ENCODE peak calls at places on chromosome 20, in seven cellular contexts. A, B, N, W, J, D and G are unnamed samples.
A peak's percentile ranks its signal among the peaks of the same experiment; 100 is the strongest.

GRCh38 chr20:47256665-47257236 is 99.7 kb downstream of the ZMYND8 start:
- DNase-seq in W (no peak), J (no peak), B (no peak), A (no peak), N (no peak), D (no peak), G (no peak)

GRCh38 chr20:62925420-62926228 is 681 bp downstream of the DIDO1 start:
- DNase-seq in A (peak; percentile 69), W (peak; percentile 41), B (peak; percentile 25), N (no peak), J (no peak), D (peak; percentile 39), G (no peak)

GRCh38 chr20:1124416-1124815 is 6.0 kb downstream of the PSMF1 start:
- DNase-seq in B (peak; percentile 23), D (no peak), J (no peak), N (no peak), W (no peak), A (no peak), G (no peak)

GRCh38 chr20:22590662-22591061 is 6.3 kb upstream of the FOXA2 start:
- DNase-seq in N (no peak), D (no peak), W (no peak), A (no peak), J (no peak), B (no peak), G (no peak)

GRCh38 chr20:11473971-11474370 is 443.7 kb upstream of the BTBD3 start:
- DNase-seq in J (no peak), B (no peak), D (no peak), N (no peak), W (no peak), A (no peak), G (no peak)

GRCh38 chr20:37475258-37475657 is 45.8 kb upstream of the NNAT start:
- DNase-seq in D (no peak), A (peak; percentile 80), N (no peak), B (no peak), J (no peak), W (no peak), G (no peak)

GRCh38 chr20:57407541-57407956 is 16.4 kb downstream of the RBM38 start:
- DNase-seq in W (no peak), B (no peak), D (no peak), N (no peak), A (no peak), J (no peak), G (no peak)

GRCh38 chr20:62882426-62882825 is 20.8 kb upstream of the TCFL5 start:
- DNase-seq in N (peak; percentile 12), D (no peak), J (no peak), A (no peak), B (no peak), W (no peak), G (no peak)

GRCh38 chr20:22684763-22685443 is 100.5 kb upstream of the FOXA2 start:
- DNase-seq in B (no peak), N (no peak), W (no peak), J (no peak), D (no peak), A (no peak), G (no peak)

GRCh38 chr20:47886454-47887041 is 101.3 kb upstream of the SULF2 start:
- DNase-seq in B (no peak), N (no peak), A (no peak), J (no peak), D (no peak), W (no peak), G (no peak)

GRCh38 chr20:58927490-58928061 is 53.5 kb upstream of the NELFCD start:
- DNase-seq in B (no peak), J (no peak), N (no peak), A (no peak), W (no peak), D (no peak), G (no peak)

GRCh38 chr20:59403261-59403961 is 103.0 kb downstream of the EDN3 start:
- DNase-seq in J (peak; percentile 10), N (peak; percentile 79), A (peak; percentile 93), B (no peak), W (no peak), D (peak; percentile 60), G (no peak)

GRCh38 chr20:9203081-9203447 is 134.2 kb downstream of the PLCB4 start:
- DNase-seq in W (no peak), A (no peak), N (no peak), B (no peak), D (no peak), J (no peak), G (no peak)

GRCh38 chr20:33554914-33555420 is 65.1 kb downstream of the CBFA2T2 start:
- DNase-seq in J (no peak), A (no peak), B (peak; percentile 77), N (no peak), W (no peak), D (peak; percentile 48), G (no peak)

GRCh38 chr20:35146299-35146921 is 726 bp downstream of the EDEM2 start:
- DNase-seq in W (no peak), B (no peak), N (no peak), D (peak; percentile 10), A (no peak), J (no peak), G (no peak)

GRCh38 chr20:57505991-57506390 is 18.9 kb downstream of the CTCFL start:
- DNase-seq in W (no peak), N (no peak), D (no peak), B (no peak), J (no peak), A (no peak), G (no peak)

GRCh38 chr20:47706345-47706744 is 78.9 kb downstream of the SULF2 start:
- DNase-seq in W (no peak), D (no peak), B (no peak), A (no peak), J (no peak), N (no peak), G (no peak)

GRCh38 chr20:1965520-1966278 is 28.2 kb downstream of the PDYN start:
- DNase-seq in J (peak; percentile 65), D (peak; percentile 63), A (peak; percentile 92), N (peak; percentile 84), W (peak; percentile 70), B (peak; percentile 46), G (peak; percentile 29)

GRCh38 chr20:53903652-53903987 is 166.8 kb downstream of the BCAS1 start:
- DNase-seq in W (no peak), A (no peak), D (no peak), N (peak; percentile 81), B (peak; percentile 63), J (no peak), G (no peak)

GRCh38 chr20:40108321-40108720 is 580.7 kb downstream of the MAFB start:
- DNase-seq in N (no peak), J (no peak), B (no peak), D (no peak), W (no peak), A (no peak), G (no peak)

GRCh38 chr20:44319880-44320422 is 8.9 kb upstream of the FITM2 start:
- DNase-seq in N (no peak), B (no peak), A (no peak), W (no peak), J (no peak), D (no peak), G (no peak)

GRCh38 chr20:13267231-13267630 is 46.2 kb downstream of the ISM1 start:
- DNase-seq in D (no peak), N (no peak), B (no peak), W (no peak), A (no peak), J (no peak), G (no peak)

GRCh38 chr20:61733216-61733615 is 332.5 kb downstream of the TAF4 start:
- DNase-seq in D (no peak), J (no peak), A (no peak), B (no peak), W (peak; percentile 8), N (no peak), G (no peak)

GRCh38 chr20:48740714-48741113 is 87.1 kb downstream of the PREX1 start:
- DNase-seq in D (no peak), B (no peak), A (no peak), W (no peak), N (no peak), J (no peak), G (no peak)

GRCh38 chr20:45783656-45784294 is 7.9 kb downstream of the WFDC3 start:
- DNase-seq in B (no peak), W (peak; percentile 73), N (no peak), A (no peak), D (no peak), J (peak; percentile 50), G (no peak)

GRCh38 chr20:40739841-40740240 is 50.8 kb upstream of the MAFB start:
- DNase-seq in A (no peak), B (no peak), J (no peak), W (no peak), D (no peak), N (no peak), G (no peak)

GRCh38 chr20:54680872-54681297 is 205.5 kb downstream of the DOK5 start:
- DNase-seq in J (no peak), B (peak; percentile 36), D (no peak), A (peak; percentile 84), N (no peak), W (peak; percentile 27), G (no peak)

GRCh38 chr20:2767768-2768631 is 32.4 kb downstream of the CPXM1 start:
- DNase-seq in A (no peak), D (no peak), J (no peak), N (no peak), W (peak; percentile 54), B (peak; percentile 71), G (no peak)

GRCh38 chr20:49979030-49979832 is 3.5 kb upstream of the SNAI1 start:
- DNase-seq in J (peak; percentile 19), A (peak; percentile 88), B (no peak), N (no peak), W (peak; percentile 50), D (peak; percentile 56), G (no peak)

GRCh38 chr20:11604339-11604738 is 313.4 kb upstream of the BTBD3 start:
- DNase-seq in W (no peak), D (no peak), N (no peak), B (no peak), A (no peak), J (no peak), G (no peak)

GRCh38 chr20:51195419-51195901 is 172.6 kb upstream of the KCNG1 start:
- DNase-seq in W (no peak), B (peak; percentile 17), J (no peak), D (no peak), A (no peak), N (no peak), G (no peak)

GRCh38 chr20:9323622-9324021 is 190.8 kb upstream of the LAMP5 start:
- DNase-seq in A (no peak), W (no peak), D (no peak), B (no peak), N (no peak), J (no peak), G (no peak)

GRCh38 chr20:25140968-25141367 is 54.5 kb upstream of the ENTPD6 start:
- DNase-seq in B (no peak), J (no peak), N (no peak), A (no peak), D (no peak), W (no peak), G (no peak)

GRCh38 chr20:20076297-20077065 is 24.1 kb downstream of the CFAP61 start:
- DNase-seq in W (no peak), D (no peak), J (peak; percentile 88), A (no peak), B (peak; percentile 85), N (no peak), G (no peak)

GRCh38 chr20:58700121-58700780 is 7.7 kb downstream of the NPEPL1 start:
- DNase-seq in B (no peak), W (peak; percentile 3), D (no peak), A (no peak), N (peak; percentile 71), J (no peak), G (no peak)